ENCODE peak calls at places on chromosomes 7 and 10, in ten cellular contexts. C is GM23338, W is GM23248, S is astrocyte, T is hepatocyte, R is endothelial cell of umbilical vein, P is PC-9, G is A673, J is fibroblast of lung, K is HCT116. L is an unnamed sample.

GRCh38 chr10:128095023-128095752 is 31.0 kb downstream of the MKI67 start:
- DNase-seq in C (peak), K (peak), P (no peak), T (peak), G (peak), S (no peak), J (no peak), W (no peak), R (no peak), L (no peak)

GRCh38 chr7:45160374-45160773 is 2.8 kb downstream of the RAMP3 start:
- DNase-seq in R (no peak), P (no peak), W (no peak), J (no peak), G (no peak), T (no peak), K (no peak), C (no peak), S (no peak), L (no peak)

GRCh38 chr10:30114401-30114800 is 55.0 kb upstream of the JCAD start:
- DNase-seq in C (no peak), W (no peak), R (peak), S (no peak), K (no peak), T (no peak), P (no peak), G (no peak), J (no peak), L (no peak)

GRCh38 chr7:158329686-158330085 is 257.9 kb downstream of the PTPRN2 start:
- DNase-seq in K (no peak), P (no peak), T (no peak), R (no peak), C (no peak), G (no peak), W (no peak), J (no peak), S (no peak), L (no peak)

GRCh38 chr7:70695804-70696104 is 436.2 kb upstream of the GALNT17 start:
- DNase-seq in T (no peak), R (no peak), G (peak), J (peak), W (peak), S (no peak), K (no peak), C (no peak), P (no peak), L (no peak)

GRCh38 chr10:71547841-71548493 is 151.2 kb downstream of the CDH23 start:
- DNase-seq in K (no peak), P (no peak), G (no peak), S (peak), J (peak), R (no peak), T (peak), W (no peak), C (no peak), L (no peak)

GRCh38 chr7:5627745-5628547 is 153.5 kb downstream of the RNF216 start:
- DNase-seq in C (no peak), P (no peak), R (no peak), G (no peak), T (no peak), S (no peak), K (no peak), W (no peak), J (no peak), L (no peak)

GRCh38 chr10:103854265-103854686 is 1.1 kb downstream of the SH3PXD2A start:
- DNase-seq in R (no peak), T (peak), S (no peak), C (peak), G (peak), J (peak), P (no peak), W (no peak), K (no peak), L (no peak)

GRCh38 chr10:17835688-17836087 is 26.5 kb downstream of the MRC1 start:
- DNase-seq in J (peak), G (peak), K (peak), W (peak), R (no peak), S (peak), C (peak), P (peak), T (peak), L (peak)

GRCh38 chr7:45108863-45109262 is 2.6 kb downstream of the TBRG4 start:
- DNase-seq in S (no peak), P (no peak), J (no peak), G (no peak), T (no peak), R (no peak), K (no peak), C (no peak), W (no peak), L (no peak)

GRCh38 chr10:95121904-95122303 is 52.6 kb upstream of the CYP2C8 start:
- DNase-seq in J (peak), G (no peak), W (peak), R (no peak), S (no peak), P (no peak), T (peak), K (no peak), C (no peak), L (no peak)

GRCh38 chr7:12674861-12675260 is 12.6 kb upstream of the ARL4A start:
- DNase-seq in P (no peak), C (peak), W (peak), T (peak), K (no peak), G (peak), R (peak), S (no peak), J (peak), L (no peak)

GRCh38 chr7:99108615-99109014 is 35.3 kb downstream of the SMURF1 start:
- DNase-seq in C (no peak), P (no peak), J (no peak), G (no peak), K (no peak), S (peak), R (no peak), T (no peak), W (peak), L (no peak)

GRCh38 chr10:129309565-129309964 is 157.5 kb upstream of the MGMT start:
- DNase-seq in K (no peak), J (no peak), R (no peak), S (no peak), G (no peak), T (no peak), C (no peak), W (no peak), P (no peak), L (no peak)

GRCh38 chr7:43377196-43377935 is 205.5 kb upstream of the STK17A start:
- DNase-seq in R (no peak), K (no peak), P (no peak), G (no peak), W (no peak), T (no peak), J (no peak), C (no peak), S (peak), L (no peak)

GRCh38 chr10:88259381-88259780 is 323.7 kb downstream of the RNLS start:
- DNase-seq in S (no peak), C (no peak), R (no peak), K (no peak), W (no peak), G (no peak), P (no peak), J (no peak), T (no peak), L (no peak)

GRCh38 chr10:29828440-29828894 is 193.7 kb upstream of the SVIL start:
- DNase-seq in P (peak), W (no peak), S (no peak), J (no peak), K (no peak), R (peak), T (no peak), C (no peak), G (no peak), L (no peak)

GRCh38 chr10:102641398-102641797 is 2.9 kb upstream of the TRIM8 start:
- DNase-seq in J (no peak), G (no peak), K (no peak), C (no peak), R (no peak), W (no peak), T (peak), S (no peak), P (no peak), L (no peak)

GRCh38 chr10:59234194-59234593 is 57.8 kb downstream of the PHYHIPL start:
- DNase-seq in C (no peak), T (no peak), J (peak), G (peak), W (peak), P (no peak), K (no peak), R (no peak), S (peak), L (no peak)

GRCh38 chr7:28358423-28358868 is 53.9 kb upstream of the CREB5 start:
- DNase-seq in C (peak), J (peak), K (peak), G (no peak), T (no peak), P (peak), W (peak), S (peak), R (peak), L (peak)

GRCh38 chr10:45819552-45819951 is 27.7 kb downstream of the AGAP4 start:
- DNase-seq in T (no peak), C (no peak), G (no peak), K (no peak), J (no peak), W (no peak), P (no peak), R (no peak), S (no peak), L (no peak)

GRCh38 chr7:37113661-37114355 is 334.9 kb downstream of the ELMO1 start:
- DNase-seq in T (no peak), W (peak), C (no peak), G (no peak), S (no peak), R (no peak), K (no peak), J (peak), P (no peak), L (no peak)

GRCh38 chr7:50803359-50804337 is 21.0 kb upstream of the GRB10 start:
- DNase-seq in W (peak), C (no peak), K (no peak), T (no peak), S (no peak), P (peak), R (no peak), G (no peak), J (no peak), L (no peak)

GRCh38 chr7:42236266-42237161 is 495 bp downstream of the GLI3 start:
- DNase-seq in K (no peak), P (no peak), C (peak), S (peak), W (peak), R (peak), T (peak), J (peak), G (peak), L (no peak)

GRCh38 chr7:45007106-45007505 is 7.1 kb downstream of the CCM2 start:
- DNase-seq in P (no peak), C (no peak), J (no peak), K (no peak), T (no peak), R (no peak), G (no peak), W (no peak), S (no peak), L (no peak)

DNA sequence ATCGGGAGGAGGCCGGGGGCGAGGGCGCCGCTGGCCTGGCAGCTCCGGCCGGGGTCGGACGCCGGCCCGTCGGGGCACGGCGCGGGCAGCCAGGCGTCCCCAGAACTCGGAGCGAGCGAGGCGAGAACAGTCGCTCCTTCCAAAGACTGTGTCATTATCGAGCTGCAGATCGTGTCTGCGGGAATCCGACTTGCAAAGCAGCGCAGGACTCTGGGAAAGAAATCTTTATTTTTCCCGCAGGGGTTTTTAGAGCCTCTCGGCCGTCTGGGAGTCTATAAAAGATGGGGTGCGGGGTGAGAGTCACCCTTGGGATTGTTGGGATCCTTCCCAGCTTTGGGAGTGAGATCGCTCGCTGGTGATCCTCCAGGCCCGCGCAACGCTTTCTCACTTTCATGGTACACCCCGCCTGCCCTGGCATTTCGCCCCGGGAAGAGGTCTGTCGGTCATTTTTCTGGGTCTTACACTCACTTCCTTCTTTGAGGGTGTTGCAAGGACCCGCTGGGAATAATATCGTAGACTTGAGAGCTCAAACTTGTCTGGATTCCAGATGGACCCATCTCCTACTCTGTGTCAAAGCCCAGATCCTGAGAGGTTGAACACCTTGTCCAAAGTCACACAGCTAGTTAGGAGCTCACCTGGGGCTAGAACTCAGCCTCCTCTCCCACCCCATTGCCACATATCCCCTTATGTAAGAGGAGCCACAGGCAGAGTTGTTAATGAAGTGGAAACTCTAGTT is 1.0 kb downstream of the UBTD1 start:
- DNase-seq in W (peak), R (peak), J (peak), S (peak), K (no peak), T (no peak), G (peak), C (peak), P (no peak), L (no peak)
- TF ChIP-seq EZH2 in W (no peak), R (no peak), J (no peak), S (no peak), K (no peak), T (no peak), G (no peak), C (no peak), P (no peak), L (no peak)

DNA sequence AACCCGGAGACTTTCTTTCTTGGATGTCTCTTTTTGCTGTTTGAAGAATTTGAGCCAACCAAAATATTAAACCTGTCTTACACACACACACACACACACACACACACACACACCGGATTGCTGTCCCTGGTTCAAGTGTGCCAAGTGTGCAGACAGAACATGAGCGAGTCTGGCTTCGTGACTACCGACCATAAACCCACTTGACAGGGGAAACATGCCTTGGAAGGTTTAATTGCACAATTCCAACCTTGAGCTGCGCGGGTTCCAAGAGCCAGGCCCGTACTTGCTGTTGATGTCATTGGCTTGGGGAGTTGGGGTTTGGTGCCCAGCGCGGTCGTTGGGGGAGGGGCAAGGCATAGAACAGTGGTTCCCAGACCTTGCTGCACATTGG is 1.7 kb downstream of the EGFR start:
- DNase-seq in C (no peak), J (peak), K (no peak), W (peak), P (peak), R (no peak), S (peak), G (no peak), T (peak), L (no peak)
- TF ChIP-seq EZH2 in C (no peak), J (no peak), K (no peak), W (no peak), P (no peak), R (no peak), S (no peak), G (no peak), T (no peak), L (no peak)

GRCh38 chr7:30682131-30683083 is at the start of gene CRHR2:
- DNase-seq in P (no peak), W (peak), C (peak), R (peak), G (peak), J (no peak), T (peak), K (no peak), S (no peak), L (no peak)
- TF ChIP-seq EZH2 in P (no peak), W (peak), C (peak), R (peak), G (no peak), J (no peak), T (peak), K (no peak), S (peak), L (peak)

GRCh38 chr7:8261711-8262695 is at the start of gene ICA1:
- DNase-seq in T (peak), R (peak), S (peak), J (peak), W (peak), P (peak), K (no peak), C (peak), G (peak), L (no peak)
- TF ChIP-seq EZH2 in T (no peak), R (no peak), S (no peak), J (no peak), W (no peak), P (no peak), K (no peak), C (no peak), G (peak), L (no peak)

GRCh38 chr10:123890761-123891146 is 853 bp downstream of the CPXM2 start:
- DNase-seq in G (no peak), W (peak), J (no peak), K (no peak), P (no peak), T (no peak), C (no peak), S (no peak), R (no peak), L (no peak)

GRCh38 chr10:123893651-123894050 is 2.0 kb upstream of the CPXM2 start:
- DNase-seq in W (no peak), K (no peak), P (no peak), S (no peak), J (no peak), C (no peak), G (no peak), T (no peak), R (no peak), L (no peak)

GRCh38 chr10:123889821-123890220 is 1.8 kb downstream of the CPXM2 start:
- DNase-seq in R (no peak), P (no peak), G (no peak), C (no peak), S (no peak), K (no peak), J (no peak), W (peak), T (no peak), L (no peak)

GRCh38 chr10:123890246-123890645 is 1.4 kb downstream of the CPXM2 start:
- DNase-seq in P (no peak), G (no peak), T (no peak), W (peak), C (no peak), S (no peak), R (no peak), K (no peak), J (no peak), L (no peak)

DNA sequence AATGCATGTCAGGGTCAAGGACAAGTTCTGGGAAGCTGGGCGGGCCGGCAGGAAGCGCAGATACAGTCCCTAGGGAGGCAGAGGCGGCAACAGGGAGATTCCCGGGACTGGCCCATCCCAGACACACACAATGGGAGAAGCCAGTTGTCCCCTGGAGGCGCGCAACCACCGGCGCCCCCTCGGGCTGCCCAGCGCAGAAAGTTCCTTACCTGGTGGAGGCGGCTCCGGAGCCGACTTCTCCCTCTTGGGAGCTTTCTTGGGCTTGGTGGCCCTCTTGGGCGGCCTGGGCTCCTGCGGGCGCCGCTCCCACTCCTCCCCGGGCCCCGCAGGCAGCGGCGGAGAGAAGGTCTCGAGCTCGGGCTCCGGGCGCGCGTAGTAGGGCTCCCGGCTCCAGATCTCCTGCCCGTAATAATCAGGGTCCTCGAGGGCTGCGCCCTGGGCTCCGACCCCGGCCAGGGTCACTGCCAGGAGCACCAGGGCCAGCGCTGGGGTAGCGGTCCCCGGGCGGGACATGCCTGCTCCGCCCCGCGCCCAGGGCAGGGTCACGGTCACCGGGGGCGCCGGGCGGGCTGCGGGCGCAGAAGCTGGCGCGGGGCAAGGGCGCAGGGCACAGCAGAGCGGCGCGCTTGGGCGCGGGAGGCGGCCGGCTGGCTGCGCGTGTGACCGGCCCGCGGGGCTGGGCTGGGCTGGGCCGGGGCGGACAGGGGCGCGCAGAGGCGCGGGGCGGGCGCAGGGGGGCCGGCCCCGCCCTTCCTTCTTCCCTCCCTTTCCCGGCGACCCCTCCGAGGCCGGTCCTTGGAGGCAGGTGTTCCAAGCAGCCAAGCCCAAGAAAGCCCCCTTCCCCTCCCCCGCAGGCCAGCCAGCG is at the start of gene CPXM2:
- DNase-seq in J (no peak), K (no peak), G (no peak), R (no peak), T (peak), P (no peak), C (peak), W (peak), S (no peak), L (no peak)
- TF ChIP-seq EZH2 in J (no peak), K (no peak), G (peak), R (no peak), T (no peak), P (no peak), C (peak), W (no peak), S (peak), L (no peak)

DNA sequence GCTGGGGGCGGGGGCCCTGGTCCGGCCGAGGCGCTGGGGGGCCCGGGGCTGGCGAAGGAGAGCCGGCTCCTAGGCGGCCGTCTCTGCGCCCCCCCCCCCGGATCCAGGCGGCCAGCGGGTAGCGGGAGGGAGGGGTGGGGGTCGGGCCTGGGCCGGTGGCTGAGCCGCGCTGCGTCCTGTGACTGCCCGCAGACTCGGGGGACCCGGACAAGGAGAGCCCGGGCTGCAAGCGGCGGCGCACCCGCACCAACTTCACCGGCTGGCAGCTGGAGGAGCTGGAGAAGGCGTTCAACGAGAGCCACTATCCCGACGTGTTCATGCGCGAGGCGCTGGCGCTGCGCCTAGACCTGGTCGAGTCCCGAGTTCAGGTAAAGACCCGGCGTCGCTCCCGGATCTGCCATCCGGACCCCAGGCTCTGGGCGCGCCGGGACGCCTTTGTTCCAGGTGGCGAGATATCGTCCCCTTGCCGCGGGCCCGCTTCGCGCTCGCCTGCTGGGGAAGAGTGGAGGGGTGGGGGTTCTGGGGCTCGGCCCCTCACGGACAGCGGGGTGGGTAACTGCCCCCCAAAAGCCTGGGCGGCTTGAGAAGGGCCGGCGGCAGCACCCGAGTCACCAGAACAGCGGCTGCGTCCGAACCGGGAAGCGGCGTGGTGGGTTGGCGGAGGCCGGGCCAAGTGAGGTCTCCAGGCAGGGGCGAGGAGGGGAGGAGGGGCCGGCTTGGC is 816 bp downstream of the UNCX start:
- DNase-seq in G (no peak), J (no peak), T (no peak), K (no peak), P (no peak), S (no peak), R (no peak), C (peak), W (no peak), L (no peak)
- TF ChIP-seq EZH2 in G (peak), J (peak), T (peak), K (no peak), P (no peak), S (peak), R (peak), C (peak), W (no peak), L (no peak)

L was measured in keratinocyte.